ENCODE peak calls at places on chromosome 17, in ten cellular contexts. One of them, this sample, is unnamed.
A peak's percentile ranks its signal among the peaks of the same experiment; 100 is the strongest.

GRCh38 chr17:17359271-17359670 is 56.1 kb downstream of the NT5M start:
- DNase-seq in activated effector memory CD4-positive, alpha-beta T cell treated with Interleukin-2 at 50 U/mL for 16 hours: no peak
- DNase-seq in A673: no peak
- DNase-seq in RCC 7860: no peak
- DNase-seq in nephron progenitor cell: no peak
- DNase-seq in NCI-H2107: no peak
- DNase-seq in AG09319: no peak
- DNase-seq in lower lobe of right lung: no peak
- DNase-seq in Jurkat, Clone E6-1: no peak
- DNase-seq in endothelial cell of umbilical vein: no peak
- DNase-seq in this sample: no peak

GRCh38 chr17:63170795-63171194 is 204.8 kb downstream of the TANC2 start:
- DNase-seq in RCC 7860: no peak
- DNase-seq in Jurkat, Clone E6-1: no peak
- DNase-seq in NCI-H2107: no peak
- DNase-seq in activated effector memory CD4-positive, alpha-beta T cell treated with Interleukin-2 at 50 U/mL for 16 hours: no peak
- DNase-seq in A673: no peak
- DNase-seq in nephron progenitor cell: no peak
- DNase-seq in AG09319: no peak
- DNase-seq in endothelial cell of umbilical vein: no peak
- DNase-seq in lower lobe of right lung: no peak
- DNase-seq in this sample: no peak

GRCh38 chr17:45432405-45433113 is at the start of gene ARHGAP27:
- DNase-seq in AG09319: no peak
- DNase-seq in endothelial cell of umbilical vein: peak; percentile 41
- DNase-seq in activated effector memory CD4-positive, alpha-beta T cell treated with Interleukin-2 at 50 U/mL for 16 hours: no peak
- DNase-seq in nephron progenitor cell: peak; percentile 50
- DNase-seq in lower lobe of right lung: peak; percentile 85
- DNase-seq in NCI-H2107: no peak
- DNase-seq in A673: no peak
- DNase-seq in Jurkat, Clone E6-1: no peak
- DNase-seq in RCC 7860: no peak
- DNase-seq in this sample: no peak

GRCh38 chr17:69141802-69142472 is at the start of gene ABCA6:
- DNase-seq in activated effector memory CD4-positive, alpha-beta T cell treated with Interleukin-2 at 50 U/mL for 16 hours: no peak
- DNase-seq in NCI-H2107: no peak
- DNase-seq in AG09319: peak; percentile 45
- DNase-seq in A673: peak; percentile 65
- DNase-seq in endothelial cell of umbilical vein: peak; percentile 91
- DNase-seq in Jurkat, Clone E6-1: no peak
- DNase-seq in lower lobe of right lung: no peak
- DNase-seq in RCC 7860: no peak
- DNase-seq in nephron progenitor cell: no peak
- DNase-seq in this sample: no peak

GRCh38 chr17:72754513-72754912 is 338.0 kb downstream of the SLC39A11 start:
- DNase-seq in nephron progenitor cell: no peak
- DNase-seq in activated effector memory CD4-positive, alpha-beta T cell treated with Interleukin-2 at 50 U/mL for 16 hours: no peak
- DNase-seq in A673: no peak
- DNase-seq in RCC 7860: peak; percentile 24
- DNase-seq in AG09319: no peak
- DNase-seq in Jurkat, Clone E6-1: no peak
- DNase-seq in lower lobe of right lung: no peak
- DNase-seq in endothelial cell of umbilical vein: no peak
- DNase-seq in NCI-H2107: no peak
- DNase-seq in this sample: no peak

GRCh38 chr17:8726951-8727555 is 17.6 kb downstream of the CCDC42 start:
- DNase-seq in A673: no peak
- DNase-seq in lower lobe of right lung: no peak
- DNase-seq in nephron progenitor cell: no peak
- DNase-seq in RCC 7860: no peak
- DNase-seq in activated effector memory CD4-positive, alpha-beta T cell treated with Interleukin-2 at 50 U/mL for 16 hours: no peak
- DNase-seq in AG09319: no peak
- DNase-seq in Jurkat, Clone E6-1: no peak
- DNase-seq in endothelial cell of umbilical vein: no peak
- DNase-seq in NCI-H2107: no peak
- DNase-seq in this sample: no peak

GRCh38 chr17:77785526-77785925 is 173.0 kb upstream of the TNRC6C start:
- DNase-seq in endothelial cell of umbilical vein: no peak
- DNase-seq in A673: peak; percentile 35
- DNase-seq in Jurkat, Clone E6-1: no peak
- DNase-seq in nephron progenitor cell: no peak
- DNase-seq in NCI-H2107: no peak
- DNase-seq in AG09319: no peak
- DNase-seq in lower lobe of right lung: no peak
- DNase-seq in RCC 7860: no peak
- DNase-seq in activated effector memory CD4-positive, alpha-beta T cell treated with Interleukin-2 at 50 U/mL for 16 hours: no peak
- DNase-seq in this sample: no peak

GRCh38 chr17:80374039-80374731 is 40.8 kb upstream of the ENDOV start:
- DNase-seq in RCC 7860: no peak
- DNase-seq in Jurkat, Clone E6-1: no peak
- DNase-seq in A673: no peak
- DNase-seq in AG09319: no peak
- DNase-seq in lower lobe of right lung: no peak
- DNase-seq in nephron progenitor cell: no peak
- DNase-seq in NCI-H2107: no peak
- DNase-seq in endothelial cell of umbilical vein: no peak
- DNase-seq in activated effector memory CD4-positive, alpha-beta T cell treated with Interleukin-2 at 50 U/mL for 16 hours: no peak
- DNase-seq in this sample: no peak

GRCh38 chr17:75487351-75488070 is 27.8 kb downstream of the CASKIN2 start:
- DNase-seq in nephron progenitor cell: no peak
- DNase-seq in Jurkat, Clone E6-1: peak; percentile 91
- DNase-seq in activated effector memory CD4-positive, alpha-beta T cell treated with Interleukin-2 at 50 U/mL for 16 hours: peak; percentile 42
- DNase-seq in RCC 7860: no peak
- DNase-seq in endothelial cell of umbilical vein: no peak
- DNase-seq in A673: no peak
- DNase-seq in AG09319: no peak
- DNase-seq in lower lobe of right lung: peak; percentile 68
- DNase-seq in NCI-H2107: no peak
- DNase-seq in this sample: peak; percentile 17

GRCh38 chr17:67879662-67880061 is 54.4 kb downstream of the BPTF start:
- DNase-seq in lower lobe of right lung: no peak
- DNase-seq in AG09319: no peak
- DNase-seq in activated effector memory CD4-positive, alpha-beta T cell treated with Interleukin-2 at 50 U/mL for 16 hours: no peak
- DNase-seq in NCI-H2107: no peak
- DNase-seq in endothelial cell of umbilical vein: no peak
- DNase-seq in A673: peak; percentile 41
- DNase-seq in RCC 7860: no peak
- DNase-seq in Jurkat, Clone E6-1: no peak
- DNase-seq in nephron progenitor cell: no peak
- DNase-seq in this sample: no peak

GRCh38 chr17:7383742-7384488 is 3.0 kb downstream of the TNK1 start:
- DNase-seq in nephron progenitor cell: peak; percentile 80
- DNase-seq in Jurkat, Clone E6-1: peak; percentile 54
- DNase-seq in NCI-H2107: no peak
- DNase-seq in lower lobe of right lung: peak; percentile 51
- DNase-seq in AG09319: no peak
- DNase-seq in endothelial cell of umbilical vein: peak; percentile 39
- DNase-seq in RCC 7860: no peak
- DNase-seq in activated effector memory CD4-positive, alpha-beta T cell treated with Interleukin-2 at 50 U/mL for 16 hours: peak; percentile 77
- DNase-seq in A673: peak; percentile 74
- DNase-seq in this sample: peak; percentile 64

GRCh38 chr17:3447625-3448024 is 14.0 kb upstream of the OR1E2 start:
- DNase-seq in Jurkat, Clone E6-1: peak; percentile 14
- DNase-seq in NCI-H2107: no peak
- DNase-seq in A673: peak; percentile 10
- DNase-seq in RCC 7860: no peak
- DNase-seq in activated effector memory CD4-positive, alpha-beta T cell treated with Interleukin-2 at 50 U/mL for 16 hours: no peak
- DNase-seq in nephron progenitor cell: no peak
- DNase-seq in endothelial cell of umbilical vein: no peak
- DNase-seq in AG09319: no peak
- DNase-seq in lower lobe of right lung: no peak
- DNase-seq in this sample: no peak

GRCh38 chr17:8741366-8741765 is 3.3 kb downstream of the CCDC42 start:
- DNase-seq in nephron progenitor cell: no peak
- DNase-seq in A673: no peak
- DNase-seq in NCI-H2107: no peak
- DNase-seq in Jurkat, Clone E6-1: no peak
- DNase-seq in lower lobe of right lung: no peak
- DNase-seq in activated effector memory CD4-positive, alpha-beta T cell treated with Interleukin-2 at 50 U/mL for 16 hours: no peak
- DNase-seq in RCC 7860: no peak
- DNase-seq in endothelial cell of umbilical vein: no peak
- DNase-seq in AG09319: no peak
- DNase-seq in this sample: no peak

GRCh38 chr17:34872640-34873039 is 88.6 kb downstream of the CCT6B start:
- DNase-seq in RCC 7860: no peak
- DNase-seq in NCI-H2107: no peak
- DNase-seq in AG09319: no peak
- DNase-seq in Jurkat, Clone E6-1: no peak
- DNase-seq in A673: no peak
- DNase-seq in endothelial cell of umbilical vein: no peak
- DNase-seq in lower lobe of right lung: no peak
- DNase-seq in nephron progenitor cell: no peak
- DNase-seq in activated effector memory CD4-positive, alpha-beta T cell treated with Interleukin-2 at 50 U/mL for 16 hours: no peak
- DNase-seq in this sample: no peak